ENCODE peak calls at places on chromosomes 7 and 10, in nine cellular contexts. R, B, F, O, Q, Z, N, H and P are unnamed samples.

GRCh38 chr10:128540806-128541739 is 414.9 kb upstream of the MKI67 start:
- DNase-seq in F (no peak), H (no peak), R (peak), O (no peak), Q (no peak), N (peak), B (no peak), Z (no peak), P (no peak)

GRCh38 chr7:137325927-137326326 is 17.6 kb downstream of the PTN start:
- DNase-seq in Z (no peak), F (no peak), O (no peak), R (no peak), H (no peak), Q (no peak), B (peak), N (no peak), P (no peak)

GRCh38 chr7:8719102-8719501 is 285.7 kb downstream of the NXPH1 start:
- DNase-seq in N (no peak), R (no peak), F (no peak), Z (no peak), H (no peak), Q (no peak), O (no peak), B (peak), P (no peak)

GRCh38 chr7:30925913-30926312 is 14.3 kb downstream of the AQP1 start:
- DNase-seq in B (no peak), R (peak), Z (no peak), N (no peak), Q (no peak), F (no peak), O (no peak), H (no peak), P (no peak)

GRCh38 chr10:69636626-69637550 is 6.8 kb downstream of the FAM241B start:
- DNase-seq in O (peak), H (peak), R (peak), B (no peak), F (peak), N (peak), Z (no peak), Q (no peak), P (no peak)

GRCh38 chr10:127740596-127740995 is 3.6 kb downstream of the FOXI2 start:
- DNase-seq in Q (no peak), B (no peak), Z (no peak), H (no peak), N (no peak), R (no peak), O (no peak), F (no peak), P (no peak)

GRCh38 chr10:35447693-35448407 is 111.5 kb downstream of the CCNY start:
- DNase-seq in Z (peak), N (no peak), F (peak), R (no peak), B (no peak), O (peak), H (peak), Q (peak), P (peak)

GRCh38 chr10:118522791-118523498 is 72.5 kb downstream of the PRLHR start:
- DNase-seq in H (no peak), B (no peak), Z (peak), N (no peak), R (no peak), O (peak), F (peak), Q (no peak), P (no peak)

GRCh38 chr7:43536773-43537172 is 46.1 kb upstream of the STK17A start:
- DNase-seq in F (no peak), R (no peak), N (no peak), H (no peak), O (no peak), Q (no peak), B (no peak), Z (no peak), P (no peak)

GRCh38 chr7:863106-863505 is 13.2 kb upstream of the GET4 start:
- DNase-seq in Q (no peak), Z (no peak), F (no peak), R (no peak), H (no peak), N (no peak), B (no peak), O (no peak), P (no peak)

GRCh38 chr10:49500420-49500819 is 38.5 kb downstream of the ERCC6 start:
- DNase-seq in Q (no peak), N (no peak), F (no peak), H (no peak), R (no peak), O (peak), B (peak), Z (no peak), P (no peak)

GRCh38 chr7:1060315-1061080 is 16.2 kb downstream of the GPR146 start:
- DNase-seq in Z (no peak), N (no peak), R (no peak), H (no peak), F (peak), Q (no peak), B (no peak), O (no peak), P (no peak)

GRCh38 chr7:127938588-127938987 is 92.6 kb downstream of the LRRC4 start:
- DNase-seq in N (no peak), B (no peak), Q (no peak), Z (peak), H (no peak), R (no peak), O (no peak), F (peak), P (no peak)

GRCh38 chr10:129440247-129440646 is 26.8 kb upstream of the MGMT start:
- DNase-seq in F (no peak), O (no peak), Q (no peak), H (no peak), R (no peak), B (peak), N (no peak), Z (no peak), P (no peak)

GRCh38 chr10:131857156-131858117 is 43.4 kb upstream of the PPP2R2D start:
- DNase-seq in Z (no peak), B (no peak), N (no peak), Q (no peak), F (no peak), H (no peak), R (peak), O (no peak), P (no peak)

GRCh38 chr10:124643281-124644009 is 100.7 kb downstream of the FAM53B start:
- DNase-seq in Z (no peak), H (no peak), N (no peak), R (peak), Q (no peak), O (no peak), B (no peak), F (no peak), P (no peak)

GRCh38 chr7:74183653-74184450 is 9.7 kb downstream of the EIF4H start:
- DNase-seq in R (no peak), Z (no peak), N (no peak), F (peak), B (no peak), Q (no peak), O (peak), H (peak), P (peak)

GRCh38 chr7:101677421-101678137 is 48.5 kb upstream of the MYL10 start:
- DNase-seq in H (no peak), Q (no peak), F (peak), O (no peak), Z (peak), R (no peak), N (no peak), B (no peak), P (no peak)

GRCh38 chr7:1856161-1856965 is 186.3 kb downstream of the ELFN1 start:
- DNase-seq in O (no peak), B (no peak), N (no peak), Q (no peak), F (no peak), H (no peak), Z (no peak), R (peak), P (no peak)

GRCh38 chr7:14859267-14859666 is 43.3 kb downstream of the DGKB start:
- DNase-seq in F (no peak), B (no peak), R (no peak), H (no peak), Q (no peak), O (no peak), Z (no peak), N (no peak), P (no peak)

GRCh38 chr10:24568042-24568441 is 155.6 kb downstream of the ARHGAP21 start:
- DNase-seq in O (no peak), Q (no peak), B (no peak), Z (no peak), N (no peak), H (no peak), F (no peak), R (no peak), P (no peak)

GRCh38 chr10:49223205-49223604 is 35.0 kb upstream of the TMEM273 start:
- DNase-seq in Z (no peak), F (no peak), Q (no peak), N (no peak), O (no peak), H (no peak), R (no peak), B (no peak), P (no peak)

GRCh38 chr7:157136372-157136771 is 2.4 kb upstream of the UBE3C start:
- DNase-seq in Z (peak), O (peak), R (no peak), F (peak), B (peak), Q (no peak), N (no peak), H (no peak), P (no peak)

GRCh38 chr10:71838264-71839211 is 12.5 kb downstream of the PSAP start:
- DNase-seq in B (no peak), N (no peak), O (no peak), F (peak), Q (no peak), Z (peak), R (peak), H (no peak), P (no peak)

GRCh38 chr7:74051629-74052410 is 23.8 kb downstream of the ELN start:
- DNase-seq in B (peak), H (no peak), Q (no peak), Z (peak), N (no peak), O (peak), F (peak), R (peak), P (no peak)

GRCh38 chr7:115038158-115038557 is 116.3 kb downstream of the MDFIC start:
- DNase-seq in R (no peak), Z (no peak), B (peak), Q (no peak), O (peak), N (no peak), F (no peak), H (no peak), P (no peak)

GRCh38 chr7:47471831-47472230 is 110.1 kb downstream of the TNS3 start:
- DNase-seq in F (no peak), O (no peak), R (no peak), Q (no peak), B (peak), Z (no peak), H (no peak), N (no peak), P (no peak)

GRCh38 chr7:107631588-107631987 is 29.0 kb upstream of the SLC26A4 start:
- DNase-seq in R (peak), Q (no peak), H (no peak), N (no peak), F (no peak), O (no peak), B (no peak), Z (no peak), P (no peak)